ENCODE peak calls at places on chromosomes 12 and 14, in five cellular contexts. B is OCI-LY7, N is GM23248, H is GM23338, Z is A549. U is an unnamed sample.

GRCh38 chr12:62957233-62957953 is 22.4 kb upstream of the PPM1H start:
- DNase-seq in N (no peak), B (no peak), H (peak), Z (peak), U (peak)

GRCh38 chr12:75853621-75854020 is 178.0 kb downstream of the PHLDA1 start:
- DNase-seq in Z (no peak), H (no peak), N (no peak), B (peak), U (no peak)

GRCh38 chr12:115611477-115611876 is 666.0 kb downstream of the MED13L start:
- DNase-seq in N (no peak), Z (no peak), B (no peak), H (no peak), U (no peak)

GRCh38 chr12:68100241-68100640 is 59.3 kb downstream of the IFNG start:
- DNase-seq in H (no peak), Z (no peak), B (no peak), N (no peak), U (peak)

GRCh38 chr12:118148287-118148686 is 12.4 kb downstream of the PEBP1 start:
- DNase-seq in B (no peak), N (no peak), H (no peak), Z (no peak), U (no peak)

GRCh38 chr14:50619569-50620141 is 48.5 kb downstream of the SAV1 start:
- DNase-seq in Z (peak), B (peak), H (peak), N (peak), U (peak)

GRCh38 chr14:62126885-62127478 is 364.8 kb downstream of the SNAPC1 start:
- DNase-seq in Z (peak), H (peak), B (peak), N (peak), U (peak)

GRCh38 chr14:58171090-58171489 is 19.1 kb upstream of the ARMH4 start:
- DNase-seq in H (peak), Z (peak), N (peak), B (no peak), U (peak)

GRCh38 chr14:55136241-55136640 is 7.2 kb downstream of the LGALS3 start:
- DNase-seq in H (no peak), Z (no peak), N (peak), B (no peak), U (no peak)

GRCh38 chr14:99930420-99931274 is 134.6 kb upstream of the EVL start:
- DNase-seq in Z (no peak), H (no peak), N (peak), B (no peak), U (peak)

GRCh38 chr14:99928963-99929362 is 135.8 kb downstream of the EML1 start:
- DNase-seq in B (no peak), H (no peak), N (no peak), Z (no peak), U (no peak)

GRCh38 chr14:99936056-99936455 is 129.2 kb upstream of the EVL start:
- DNase-seq in N (peak), B (no peak), H (no peak), Z (no peak), U (peak)

GRCh38 chr14:99929601-99930000 is 135.6 kb upstream of the EVL start:
- DNase-seq in N (no peak), Z (no peak), B (no peak), H (no peak), U (no peak)

GRCh38 chr14:99931308-99931707 is 133.9 kb upstream of the EVL start:
- DNase-seq in H (no peak), N (no peak), B (no peak), Z (no peak), U (no peak)
- H3K4me2 ChIP-seq in H (no peak), N (no peak), B (no peak), Z (no peak), U (no peak)

GRCh38 chr12:15208140-15208539 is 13.1 kb downstream of the RERG start:
- DNase-seq in N (peak), H (peak), Z (peak), B (no peak), U (no peak)
- H3K27ac ChIP-seq in N (no peak), H (no peak), Z (no peak), B (no peak), U (no peak)

DNA sequence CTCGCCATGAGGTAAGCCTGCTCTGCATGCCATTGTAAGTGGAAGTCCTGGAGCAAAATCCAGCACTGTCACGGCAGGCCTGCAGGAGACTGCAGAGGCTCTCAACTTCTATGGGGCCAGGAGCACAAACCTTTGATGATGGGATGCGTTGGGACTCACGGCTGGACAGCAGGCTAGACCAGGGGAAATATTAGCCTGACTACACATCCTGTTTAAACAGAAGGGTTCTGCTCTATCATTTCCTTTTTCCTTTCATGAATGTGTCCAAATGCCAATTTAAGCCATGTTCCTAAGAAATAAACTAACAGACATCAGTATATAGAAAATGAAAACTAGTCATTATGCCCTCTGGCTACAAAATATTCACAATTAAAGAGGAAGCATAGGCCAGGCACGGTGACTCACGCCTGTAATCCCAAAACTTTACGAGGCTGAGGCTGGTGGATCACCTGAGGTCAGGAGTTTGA is 33.9 kb upstream of the RASSF8 start:
- DNase-seq in Z (peak), N (peak), H (no peak), B (no peak), U (peak)
- H3K4me2 ChIP-seq in Z (no peak), N (no peak), H (no peak), B (no peak), U (peak)

GRCh38 chr14:21102472-21103164 is 1.8 kb downstream of the TMEM253 start:
- DNase-seq in H (peak), B (peak), Z (no peak), N (no peak), U (no peak)
- H3K27ac ChIP-seq in H (peak), B (no peak), Z (peak), N (no peak), U (no peak)

GRCh38 chr14:96965885-96966595 is 168.9 kb downstream of the VRK1 start:
- DNase-seq in H (peak), N (no peak), Z (no peak), B (no peak), U (no peak)
- H3K4me2 ChIP-seq in H (peak), N (no peak), Z (no peak), B (no peak), U (no peak)

U was measured in PC-3.